ENCODE peak calls at places on chromosome 6, in eight cellular contexts. A is stimulated activated effector memory CD8-positive, alpha-beta T cell treated with anti-CD3 and anti-CD28 coated beads, Interleukin-12 subunit alpha, Interleukin-12 subunit beta, amount 100 ng/mL, for 72 hours; P is GM10248; M is activated CD4-positive, CD25-positive, alpha-beta regulatory T cell; T is NAMALWA; C is mucosa of gallbladder; G is activated CD8-positive, alpha-beta memory T cell treated with anti-CD3 and anti-CD28 coated beads for 4 hours; U is A172. R is an unnamed sample.

GRCh38 chr6:47631248-47632196 is 66.9 kb upstream of the ADGRF4 start:
- DNase-seq in A (no peak), P (peak; percentile 37), M (no peak), T (peak; percentile 80), C (no peak), G (no peak), U (peak; percentile 56), R (no peak)

GRCh38 chr6:105713474-105714118 is 310.7 kb upstream of the PREP start:
- DNase-seq in A (no peak), P (no peak), M (no peak), T (no peak), C (no peak), G (no peak), U (no peak), R (no peak)

GRCh38 chr6:22042713-22043112 is 254.1 kb downstream of the PRL start:
- DNase-seq in A (no peak), P (no peak), M (no peak), T (no peak), C (no peak), G (no peak), U (peak; percentile 8), R (no peak)

GRCh38 chr6:156984178-156984738 is 207.1 kb downstream of the ARID1B start:
- DNase-seq in A (no peak), P (peak; percentile 39), M (no peak), T (no peak), C (no peak), G (no peak), U (no peak), R (no peak)

GRCh38 chr6:28769626-28770402 is 154.0 kb downstream of the TRIM27 start:
- DNase-seq in A (no peak), P (no peak), M (no peak), T (no peak), C (no peak), G (no peak), U (peak; percentile 66), R (no peak)

GRCh38 chr6:129235167-129236072 is 352.5 kb downstream of the LAMA2 start:
- DNase-seq in A (no peak), P (no peak), M (no peak), T (peak; percentile 10), C (no peak), G (no peak), U (no peak), R (no peak)

GRCh38 chr6:107209406-107209939 is 94.2 kb upstream of the BEND3 start:
- DNase-seq in A (no peak), P (no peak), M (no peak), T (no peak), C (no peak), G (no peak), U (no peak), R (no peak)

GRCh38 chr6:118197539-118197938 is 290.5 kb downstream of the SLC35F1 start:
- DNase-seq in A (no peak), P (no peak), M (no peak), T (no peak), C (no peak), G (no peak), U (no peak), R (no peak)